ENCODE peak calls at places on chromosomes 11 and 22, in six cellular contexts. One of them, this sample, is unnamed.

GRCh38 chr11:11458523-11458922 is 105.5 kb upstream of the CSNK2A3 start:
- DNase-seq in H1: no peak
- DNase-seq in stomach: no peak
- DNase-seq in IMR-90: no peak
- DNase-seq in uterus: no peak
- DNase-seq in tibial nerve: no peak
- DNase-seq in this sample: no peak

GRCh38 chr11:23205156-23205871 is 345.0 kb upstream of the CCDC179 start:
- DNase-seq in stomach: no peak
- DNase-seq in IMR-90: peak; percentile 50
- DNase-seq in uterus: no peak
- DNase-seq in H1: no peak
- DNase-seq in tibial nerve: no peak
- DNase-seq in this sample: no peak

GRCh38 chr11:72778535-72779494 is 15.0 kb downstream of the STARD10 start:
- DNase-seq in H1: no peak
- DNase-seq in uterus: no peak
- DNase-seq in tibial nerve: no peak
- DNase-seq in stomach: peak; percentile 73
- DNase-seq in IMR-90: no peak
- DNase-seq in this sample: no peak

GRCh38 chr11:9396310-9396709 is 11.9 kb downstream of the IPO7 start:
- DNase-seq in stomach: no peak
- DNase-seq in tibial nerve: no peak
- DNase-seq in uterus: no peak
- DNase-seq in IMR-90: no peak
- DNase-seq in H1: no peak
- DNase-seq in this sample: no peak

GRCh38 chr22:35398574-35398973 is 1.4 kb upstream of the MCM5 start:
- DNase-seq in uterus: no peak
- DNase-seq in H1: no peak
- DNase-seq in IMR-90: no peak
- DNase-seq in stomach: no peak
- DNase-seq in tibial nerve: no peak
- DNase-seq in this sample: no peak

GRCh38 chr11:96486890-96487633 is 97.2 kb downstream of the JRKL start:
- DNase-seq in tibial nerve: no peak
- DNase-seq in H1: no peak
- DNase-seq in stomach: peak; percentile 49
- DNase-seq in IMR-90: peak; percentile 25
- DNase-seq in uterus: no peak
- DNase-seq in this sample: peak; percentile 82

GRCh38 chr11:96272542-96273306 is 70.3 kb downstream of the MAML2 start:
- DNase-seq in H1: no peak
- DNase-seq in uterus: no peak
- DNase-seq in IMR-90: peak; percentile 51
- DNase-seq in stomach: peak; percentile 55
- DNase-seq in tibial nerve: no peak
- DNase-seq in this sample: no peak

GRCh38 chr11:108961095-108961494 is 296.2 kb downstream of the DDX10 start:
- DNase-seq in tibial nerve: no peak
- DNase-seq in H1: no peak
- DNase-seq in stomach: no peak
- DNase-seq in uterus: no peak
- DNase-seq in IMR-90: no peak
- DNase-seq in this sample: no peak

GRCh38 chr11:71086687-71087258 is 165.6 kb downstream of the SHANK2 start:
- DNase-seq in uterus: no peak
- DNase-seq in stomach: no peak
- DNase-seq in tibial nerve: no peak
- DNase-seq in IMR-90: peak; percentile 10
- DNase-seq in H1: peak; percentile 31
- DNase-seq in this sample: no peak

GRCh38 chr11:122671270-122671906 is 15.9 kb downstream of the UBASH3B start:
- DNase-seq in stomach: no peak
- DNase-seq in H1: no peak
- DNase-seq in IMR-90: peak; percentile 94
- DNase-seq in tibial nerve: no peak
- DNase-seq in uterus: no peak
- DNase-seq in this sample: no peak

GRCh38 chr11:14107071-14107470 is 144.5 kb downstream of the SPON1 start:
- DNase-seq in stomach: no peak
- DNase-seq in uterus: no peak
- DNase-seq in tibial nerve: no peak
- DNase-seq in IMR-90: no peak
- DNase-seq in H1: no peak
- DNase-seq in this sample: no peak

GRCh38 chr11:2768471-2769408 is 68.9 kb upstream of the KCNQ1OT1 start:
- DNase-seq in uterus: no peak
- DNase-seq in stomach: peak; percentile 17
- DNase-seq in IMR-90: peak; percentile 93
- DNase-seq in tibial nerve: no peak
- DNase-seq in H1: no peak
- DNase-seq in this sample: peak; percentile 83

GRCh38 chr11:131109256-131109655 is 193.0 kb upstream of the SNX19 start:
- DNase-seq in IMR-90: peak; percentile 79
- DNase-seq in tibial nerve: no peak
- DNase-seq in uterus: no peak
- DNase-seq in stomach: no peak
- DNase-seq in H1: no peak
- DNase-seq in this sample: no peak

GRCh38 chr11:67284811-67285540 is 4.1 kb upstream of the ANKRD13D start:
- DNase-seq in H1: no peak
- DNase-seq in tibial nerve: no peak
- DNase-seq in IMR-90: no peak
- DNase-seq in uterus: no peak
- DNase-seq in stomach: no peak
- DNase-seq in this sample: no peak

GRCh38 chr11:64500176-64501013 is 90.6 kb upstream of the SLC22A12 start:
- DNase-seq in uterus: no peak
- DNase-seq in H1: no peak
- DNase-seq in tibial nerve: no peak
- DNase-seq in IMR-90: no peak
- DNase-seq in stomach: no peak
- DNase-seq in this sample: no peak

GRCh38 chr11:16784097-16784496 is 45.6 kb downstream of the C11orf58 start:
- DNase-seq in tibial nerve: no peak
- DNase-seq in IMR-90: no peak
- DNase-seq in H1: no peak
- DNase-seq in uterus: no peak
- DNase-seq in stomach: no peak
- DNase-seq in this sample: no peak

GRCh38 chr11:22920939-22921565 is 60.8 kb upstream of the CCDC179 start:
- DNase-seq in tibial nerve: no peak
- DNase-seq in stomach: no peak
- DNase-seq in H1: peak; percentile 17
- DNase-seq in IMR-90: peak; percentile 76
- DNase-seq in uterus: no peak
- DNase-seq in this sample: no peak

GRCh38 chr11:1771700-1772099 is 8.0 kb upstream of the CTSD start:
- DNase-seq in tibial nerve: no peak
- DNase-seq in H1: no peak
- DNase-seq in uterus: peak; percentile 38
- DNase-seq in IMR-90: peak; percentile 62
- DNase-seq in stomach: peak; percentile 32
- DNase-seq in this sample: no peak

GRCh38 chr22:30299322-30299721 is 10.0 kb upstream of the CASTOR1 start:
- DNase-seq in IMR-90: no peak
- DNase-seq in H1: no peak
- DNase-seq in stomach: no peak
- DNase-seq in uterus: no peak
- DNase-seq in tibial nerve: no peak
- DNase-seq in this sample: no peak

DNA sequence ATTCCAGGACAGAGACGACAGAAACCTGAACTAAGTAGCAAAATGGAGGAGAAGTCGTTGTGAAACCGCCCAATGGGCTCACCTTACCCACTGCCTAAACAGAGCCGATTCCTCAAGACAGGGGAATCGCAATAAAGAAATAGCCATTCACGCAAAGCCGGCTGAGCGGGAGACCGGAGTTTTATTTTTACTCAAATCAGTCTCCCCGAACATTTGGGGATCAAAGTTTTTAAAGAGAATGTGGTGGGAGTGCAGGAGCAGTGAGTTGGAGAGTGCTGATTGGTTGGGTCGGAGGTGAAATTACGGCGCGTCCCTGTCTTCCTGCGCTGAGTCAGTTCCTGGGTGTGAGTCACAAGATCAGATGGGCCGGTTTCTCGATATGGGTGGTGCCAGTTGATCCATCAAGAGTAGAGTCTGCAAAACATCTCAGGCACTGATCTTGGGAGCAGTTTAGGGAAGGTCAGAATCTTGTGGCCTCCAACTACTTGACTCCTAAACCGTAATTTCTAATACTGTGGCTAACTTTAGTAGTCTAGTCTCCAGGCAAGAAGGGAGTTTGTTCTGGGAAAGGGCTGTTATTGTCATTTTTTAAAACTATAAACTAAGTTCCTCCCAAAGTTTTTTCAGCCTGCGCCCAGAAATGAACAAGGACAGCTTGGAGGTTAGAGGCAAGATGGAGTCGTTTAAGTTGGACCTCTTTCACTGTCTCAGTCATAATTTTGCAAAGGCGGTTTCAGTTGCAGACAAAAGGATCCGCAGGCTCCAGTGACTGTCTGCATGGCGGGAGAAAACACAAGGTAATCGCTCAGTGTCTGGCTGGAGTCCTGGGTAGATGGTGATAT is 34.1 kb downstream of the OR4D9 start:
- DNase-seq in H1: no peak
- DNase-seq in uterus: no peak
- DNase-seq in stomach: no peak
- DNase-seq in tibial nerve: no peak
- DNase-seq in IMR-90: peak; percentile 44
- DNase-seq in this sample: no peak
- TF ChIP-seq POLR2A in H1: no peak
- TF ChIP-seq POLR2A in uterus: no peak
- TF ChIP-seq POLR2A in stomach: no peak
- TF ChIP-seq POLR2A in tibial nerve: no peak
- TF ChIP-seq POLR2A in IMR-90: no peak
- TF ChIP-seq POLR2A in this sample: no peak

GRCh38 chr11:12698049-12698448 is 23.8 kb downstream of the TEAD1 start:
- DNase-seq in H1: no peak
- DNase-seq in stomach: no peak
- DNase-seq in tibial nerve: no peak
- DNase-seq in uterus: no peak
- DNase-seq in IMR-90: no peak
- DNase-seq in this sample: no peak
- H3K4me1 ChIP-seq in H1: peaks cover 12% of the 10 kb centered on the region
- H3K4me1 ChIP-seq in stomach: peaks cover 50% of the 10 kb centered on the region
- H3K4me1 ChIP-seq in tibial nerve: peaks cover 30% of the 10 kb centered on the region
- H3K4me1 ChIP-seq in uterus: peaks cover 4% of the 10 kb centered on the region
- H3K4me1 ChIP-seq in IMR-90: peaks cover 43% of the 10 kb centered on the region
- H3K4me1 ChIP-seq in this sample: peaks cover 44% of the 10 kb centered on the region

GRCh38 chr22:45235101-45235777 is 5.5 kb downstream of the KIAA0930 start:
- DNase-seq in IMR-90: no peak
- DNase-seq in H1: no peak
- DNase-seq in uterus: no peak
- DNase-seq in tibial nerve: no peak
- DNase-seq in stomach: peak; percentile 56
- DNase-seq in this sample: no peak
- TF ChIP-seq POLR2A in IMR-90: no peak
- TF ChIP-seq POLR2A in H1: no peak
- TF ChIP-seq POLR2A in uterus: no peak
- TF ChIP-seq POLR2A in tibial nerve: no peak
- TF ChIP-seq POLR2A in stomach: no peak
- TF ChIP-seq POLR2A in this sample: no peak

DNA sequence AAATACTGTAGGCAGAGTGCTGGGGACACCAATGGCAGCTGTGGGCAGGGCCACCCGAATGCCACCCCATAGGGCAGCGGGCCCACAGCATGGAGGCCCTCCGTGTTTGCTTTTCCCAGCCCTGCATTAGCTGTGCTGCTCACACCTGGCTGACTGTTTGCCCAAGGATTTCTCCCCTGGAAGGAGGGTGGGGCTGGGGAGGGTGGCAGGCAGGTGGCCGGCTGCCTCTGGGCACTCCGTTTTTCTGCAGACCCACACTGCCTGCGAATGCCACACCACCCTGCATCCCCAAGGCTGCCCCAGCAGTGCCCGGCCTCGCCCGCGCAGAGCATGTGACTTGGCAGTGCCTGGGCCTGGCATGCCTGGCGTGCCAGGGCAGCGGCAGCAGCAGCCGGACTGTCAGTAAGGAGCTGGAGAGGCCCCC is 19.6 kb downstream of the DAGLA start:
- DNase-seq in uterus: no peak
- DNase-seq in H1: no peak
- DNase-seq in IMR-90: no peak
- DNase-seq in tibial nerve: no peak
- DNase-seq in stomach: peak; percentile 85
- DNase-seq in this sample: no peak
- H3K4me1 ChIP-seq in uterus: peaks cover 24% of the 10 kb centered on the region
- H3K4me1 ChIP-seq in H1: peaks cover 15% of the 10 kb centered on the region
- H3K4me1 ChIP-seq in IMR-90: peaks cover 12% of the 10 kb centered on the region
- H3K4me1 ChIP-seq in tibial nerve: peaks cover 66% of the 10 kb centered on the region
- H3K4me1 ChIP-seq in stomach: peaks cover 82% of the 10 kb centered on the region
- H3K4me1 ChIP-seq in this sample: peaks cover 72% of the 10 kb centered on the region

GRCh38 chr22:40967120-40967760 is 16.1 kb downstream of the RBX1 start:
- DNase-seq in tibial nerve: no peak
- DNase-seq in IMR-90: no peak
- DNase-seq in stomach: no peak
- DNase-seq in uterus: no peak
- DNase-seq in H1: no peak
- DNase-seq in this sample: no peak

GRCh38 chr22:40965936-40966557 is 14.9 kb downstream of the RBX1 start:
- DNase-seq in stomach: no peak
- DNase-seq in IMR-90: no peak
- DNase-seq in uterus: no peak
- DNase-seq in H1: no peak
- DNase-seq in tibial nerve: no peak
- DNase-seq in this sample: no peak

DNA sequence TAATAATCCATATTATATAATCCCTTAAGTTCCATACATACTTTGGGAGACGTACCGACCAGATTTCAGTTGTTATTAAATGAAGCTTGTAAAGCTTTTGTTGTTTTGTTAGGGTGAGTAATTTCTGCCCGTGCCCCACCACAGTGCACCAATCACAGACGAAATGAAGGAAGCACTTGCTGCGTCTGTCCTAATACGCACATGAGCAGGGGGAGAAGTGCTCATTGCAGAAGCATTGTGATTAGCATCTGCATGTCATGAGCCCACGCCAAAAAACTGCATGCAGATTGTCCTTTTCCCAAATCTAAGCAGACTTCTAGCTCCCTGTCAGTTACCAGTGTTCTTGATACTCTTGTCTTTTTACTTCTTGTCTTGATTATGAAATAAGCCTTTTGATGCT is 15.5 kb downstream of the RBX1 start:
- DNase-seq in uterus: no peak
- DNase-seq in IMR-90: no peak
- DNase-seq in H1: no peak
- DNase-seq in stomach: no peak
- DNase-seq in tibial nerve: no peak
- DNase-seq in this sample: no peak
- TF ChIP-seq POLR2A in uterus: no peak
- TF ChIP-seq POLR2A in IMR-90: no peak
- TF ChIP-seq POLR2A in H1: no peak
- TF ChIP-seq POLR2A in stomach: no peak
- TF ChIP-seq POLR2A in tibial nerve: no peak
- TF ChIP-seq POLR2A in this sample: no peak